ENCODE peak calls at places on chromosomes 11 and 22, in nine cellular contexts. P is A172; Y is stimulated activated CD8-positive, alpha-beta memory T cell treated with anti-CD3 and anti-CD28 coated beads, Interleukin-4, amount 100 ng/mL, for 1 hour; C is endothelial cell; E is epithelial cell of esophagus; W is suprapubic skin; D is NCI-H524; Z is lower leg skin; B is fibroblast of the aortic adventitia. X is an unnamed sample.

GRCh38 chr22:35688913-35689675 is 28.6 kb upstream of the APOL5 start:
- DNase-seq in Z (no peak), C (no peak), E (peak; percentile 57), P (no peak), Y (no peak), W (no peak), B (no peak), D (no peak), X (no peak)

GRCh38 chr11:46677991-46678740 is 22.3 kb downstream of the ARHGAP1 start:
- DNase-seq in E (no peak), C (no peak), Z (no peak), P (no peak), Y (no peak), B (no peak), W (no peak), D (no peak), X (no peak)

GRCh38 chr11:5966958-5967357 is 1.3 kb downstream of the OR56A5 start:
- DNase-seq in W (no peak), Z (no peak), E (no peak), B (no peak), P (no peak), C (no peak), Y (no peak), D (no peak), X (no peak)

GRCh38 chr22:24467340-24467739 is 27.8 kb upstream of the UPB1 start:
- DNase-seq in C (no peak), Y (no peak), W (no peak), P (no peak), E (no peak), B (no peak), Z (no peak), D (no peak), X (no peak)

GRCh38 chr11:84673753-84674152 is 953.4 kb downstream of the DLG2 start:
- DNase-seq in W (no peak), Z (no peak), Y (no peak), C (no peak), E (peak; percentile 31), P (peak; percentile 35), D (no peak), B (peak; percentile 0), X (no peak)

GRCh38 chr11:34366522-34366921 is 8.7 kb upstream of the ABTB2 start:
- DNase-seq in Z (no peak), B (peak; percentile 67), W (no peak), E (peak; percentile 78), D (peak; percentile 16), P (peak; percentile 46), C (no peak), Y (no peak), X (no peak)

GRCh38 chr11:61356701-61357100 is 5.0 kb downstream of the CYB561A3 start:
- DNase-seq in P (no peak), Y (no peak), C (no peak), B (no peak), D (no peak), W (no peak), E (no peak), Z (no peak), X (no peak)

GRCh38 chr11:100930185-100930778 is 199.3 kb downstream of the PGR start:
- DNase-seq in W (no peak), Z (no peak), C (no peak), D (peak; percentile 58), P (peak; percentile 54), B (peak; percentile 88), Y (no peak), E (peak; percentile 70), X (no peak)

GRCh38 chr11:15185021-15185420 is 70.3 kb downstream of the INSC start:
- DNase-seq in E (peak; percentile 48), Z (no peak), W (no peak), D (no peak), B (no peak), P (no peak), Y (no peak), C (no peak), X (no peak)

GRCh38 chr11:118434553-118435232 is 1.6 kb upstream of the KMT2A start:
- DNase-seq in W (peak; percentile 80), D (no peak), P (no peak), Y (peak; percentile 3), E (peak; percentile 35), Z (peak; percentile 15), B (peak; percentile 34), C (peak; percentile 50), X (no peak)

GRCh38 chr11:26717761-26718160 is 4.1 kb downstream of the SLC5A12 start:
- DNase-seq in Z (no peak), W (no peak), B (no peak), Y (no peak), D (no peak), E (no peak), P (no peak), C (no peak), X (no peak)